ENCODE peak calls at places on chromosomes 2 and 18, in five cellular contexts. D, S, T, P and C are unnamed samples.

GRCh38 chr2:118459425-118459824 is 371.2 kb downstream of the INSIG2 start:
- DNase-seq in D (no peak), S (no peak), T (no peak), P (no peak), C (no peak)

GRCh38 chr18:74116628-74117554 is 30.7 kb downstream of the FBXO15 start:
- DNase-seq in D (no peak), S (peak), T (peak), P (no peak), C (peak)

GRCh38 chr2:160254363-160254762 is 54.3 kb upstream of the ITGB6 start:
- DNase-seq in D (no peak), S (no peak), T (peak), P (no peak), C (no peak)

GRCh38 chr2:37858197-37858711 is 66.8 kb upstream of the RMDN2 start:
- DNase-seq in D (no peak), S (no peak), T (peak), P (no peak), C (no peak)

GRCh38 chr2:200320344-200320743 is 13.9 kb downstream of the SPATS2L start:
- DNase-seq in D (no peak), S (no peak), T (no peak), P (no peak), C (no peak)

GRCh38 chr2:220152281-220152680 is 524.9 kb downstream of the SLC4A3 start:
- DNase-seq in D (no peak), S (no peak), T (no peak), P (no peak), C (no peak)

GRCh38 chr18:62611395-62612241 is 88.8 kb downstream of the ZCCHC2 start:
- DNase-seq in D (peak), S (no peak), T (no peak), P (no peak), C (no peak)

GRCh38 chr2:45946023-45946422 is 294.5 kb downstream of the PRKCE start:
- DNase-seq in D (no peak), S (no peak), T (peak), P (no peak), C (no peak)

GRCh38 chr18:68555935-68556334 is 159.0 kb downstream of the TMX3 start:
- DNase-seq in D (no peak), S (no peak), T (no peak), P (no peak), C (no peak)

GRCh38 chr2:73239776-73240175 is 5.7 kb downstream of the CCT7 start:
- DNase-seq in D (no peak), S (no peak), T (peak), P (no peak), C (no peak)

GRCh38 chr18:11464129-11464528 is 145.3 kb upstream of the SLC35G4 start:
- DNase-seq in D (no peak), S (no peak), T (no peak), P (no peak), C (no peak)

GRCh38 chr2:48249093-48249492 is 280.9 kb upstream of the STON1 start:
- DNase-seq in D (no peak), S (no peak), T (peak), P (no peak), C (peak)

GRCh38 chr2:118974103-118974911 is 32.3 kb downstream of the MARCO start:
- DNase-seq in D (no peak), S (peak), T (peak), P (no peak), C (no peak)

GRCh38 chr2:79155826-79156476 is 3.6 kb downstream of the REG3A start:
- DNase-seq in D (no peak), S (no peak), T (no peak), P (no peak), C (no peak)

GRCh38 chr18:76708036-76708726 is 114.2 kb upstream of the ZNF236 start:
- DNase-seq in D (no peak), S (no peak), T (no peak), P (no peak), C (no peak)

GRCh38 chr2:183124222-183124956 is at the start of gene NUP35:
- DNase-seq in D (peak), S (peak), T (peak), P (peak), C (peak)

GRCh38 chr2:183124957-183125255 is 663 bp downstream of the NUP35 start:
- DNase-seq in D (no peak), S (no peak), T (no peak), P (no peak), C (no peak)

GRCh38 chr2:183123959-183124221 is 353 bp upstream of the NUP35 start:
- DNase-seq in D (no peak), S (no peak), T (no peak), P (no peak), C (no peak)

GRCh38 chr2:183126635-183127034 is 2.4 kb downstream of the NUP35 start:
- DNase-seq in D (no peak), S (no peak), T (no peak), P (no peak), C (no peak)

DNA sequence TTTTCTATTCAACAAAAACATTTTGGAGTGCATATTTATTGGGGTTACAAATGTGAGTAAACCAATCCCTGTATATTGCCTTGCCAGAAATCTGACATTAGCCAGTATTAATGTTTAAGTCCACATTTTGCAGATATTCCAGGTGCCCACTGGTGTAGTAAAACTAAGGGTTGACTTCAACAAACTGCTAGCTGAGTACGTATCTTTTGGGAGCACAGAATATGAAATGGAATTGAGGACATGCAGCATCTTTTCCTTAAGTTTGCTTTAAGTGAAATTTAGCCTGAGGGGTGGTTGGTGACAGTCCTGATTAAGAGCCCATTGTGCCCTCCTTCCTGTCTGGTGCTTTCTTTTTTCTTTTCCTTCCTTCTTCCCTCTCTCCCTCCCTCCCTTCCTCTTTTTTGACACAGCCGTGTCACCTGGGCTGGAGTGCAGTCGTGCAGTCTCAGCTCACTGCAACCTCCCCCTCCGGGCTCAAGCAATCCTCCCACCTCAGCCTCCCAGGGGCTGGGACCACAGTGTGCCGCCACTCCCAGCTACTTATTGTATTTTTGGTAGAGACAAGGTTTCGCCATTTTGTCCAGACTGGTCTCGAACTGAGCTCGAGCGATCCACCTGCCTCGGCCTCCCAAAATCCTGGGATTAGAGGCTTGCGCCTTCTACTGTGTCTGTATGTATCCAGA is 1.6 kb downstream of the NUP35 start:
- DNase-seq in D (no peak), S (no peak), T (no peak), P (no peak), C (no peak)
- H3K4me3 ChIP-seq in D (no peak), S (peak), T (no peak), P (no peak), C (peak)

GRCh38 chr2:240959941-240960308 is 38.5 kb upstream of the SNED1 start:
- DNase-seq in D (no peak), S (no peak), T (no peak), P (no peak), C (no peak)

GRCh38 chr2:240959214-240959940 is 39.0 kb upstream of the SNED1 start:
- DNase-seq in D (no peak), S (no peak), T (no peak), P (no peak), C (no peak)

GRCh38 chr2:240961878-240962277 is 36.5 kb upstream of the SNED1 start:
- DNase-seq in D (no peak), S (no peak), T (no peak), P (no peak), C (no peak)

GRCh38 chr2:240960963-240961876 is 37.2 kb upstream of the SNED1 start:
- DNase-seq in D (no peak), S (peak), T (peak), P (no peak), C (no peak)

DNA sequence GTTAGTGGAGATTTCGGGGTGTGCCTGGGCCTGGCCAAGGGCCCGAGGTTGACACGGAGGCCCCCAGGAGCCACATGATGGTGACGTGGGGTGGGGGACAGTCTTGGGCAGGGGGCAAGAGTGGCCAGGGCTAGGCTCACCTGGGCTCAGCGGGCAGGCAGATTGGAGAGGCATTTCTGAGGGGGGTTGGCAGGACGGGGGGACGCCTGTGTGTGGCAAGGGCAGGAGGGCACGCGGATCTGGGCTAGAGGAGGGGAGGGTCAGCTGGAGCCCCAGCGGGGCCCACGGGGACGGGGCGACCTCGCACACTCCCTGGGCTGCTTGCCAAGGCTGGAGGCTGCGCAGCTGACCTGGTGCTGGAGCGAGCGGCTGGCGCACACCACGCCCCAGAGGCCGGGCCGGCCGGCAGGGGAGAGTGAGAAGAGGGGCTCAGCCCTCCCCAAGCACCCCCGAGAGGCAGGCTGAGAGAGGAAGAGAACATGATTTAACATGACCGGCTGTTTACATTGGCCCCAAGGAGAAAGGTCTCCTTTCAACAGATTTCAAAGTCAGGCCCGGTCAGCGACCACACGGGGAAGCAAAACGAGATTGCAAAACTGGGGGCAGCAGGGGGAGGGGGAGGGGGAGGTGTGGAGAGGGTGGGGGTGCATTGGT is 38.0 kb upstream of the SNED1 start:
- DNase-seq in D (peak), S (peak), T (peak), P (peak), C (no peak)
- TF ChIP-seq CTCF in D (no peak), S (no peak), T (no peak), P (no peak), C (no peak)

DNA sequence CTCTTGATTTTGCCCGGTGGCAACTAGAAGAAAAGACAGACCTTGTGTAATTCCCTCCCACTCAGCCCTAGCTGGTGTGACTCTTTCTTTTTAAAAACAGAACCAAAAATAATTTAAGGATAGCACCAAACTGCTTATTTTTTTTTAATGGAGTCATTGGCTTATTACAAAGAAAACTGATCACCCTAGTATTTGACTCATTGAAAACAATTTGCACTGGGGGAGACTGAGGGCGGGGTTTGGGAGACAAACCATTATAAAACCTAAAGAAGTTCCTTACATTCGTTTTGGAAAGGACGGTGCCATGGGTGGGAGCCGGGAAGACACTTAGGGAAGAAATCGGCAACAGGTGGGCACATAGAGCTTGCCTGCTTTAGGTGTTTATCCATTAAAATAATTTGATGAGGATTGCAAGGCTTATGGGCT is 2.5 kb downstream of the PAX3 start:
- DNase-seq in D (no peak), S (no peak), T (no peak), P (no peak), C (no peak)
- H3K4me3 ChIP-seq in D (no peak), S (no peak), T (no peak), P (no peak), C (no peak)

DNA sequence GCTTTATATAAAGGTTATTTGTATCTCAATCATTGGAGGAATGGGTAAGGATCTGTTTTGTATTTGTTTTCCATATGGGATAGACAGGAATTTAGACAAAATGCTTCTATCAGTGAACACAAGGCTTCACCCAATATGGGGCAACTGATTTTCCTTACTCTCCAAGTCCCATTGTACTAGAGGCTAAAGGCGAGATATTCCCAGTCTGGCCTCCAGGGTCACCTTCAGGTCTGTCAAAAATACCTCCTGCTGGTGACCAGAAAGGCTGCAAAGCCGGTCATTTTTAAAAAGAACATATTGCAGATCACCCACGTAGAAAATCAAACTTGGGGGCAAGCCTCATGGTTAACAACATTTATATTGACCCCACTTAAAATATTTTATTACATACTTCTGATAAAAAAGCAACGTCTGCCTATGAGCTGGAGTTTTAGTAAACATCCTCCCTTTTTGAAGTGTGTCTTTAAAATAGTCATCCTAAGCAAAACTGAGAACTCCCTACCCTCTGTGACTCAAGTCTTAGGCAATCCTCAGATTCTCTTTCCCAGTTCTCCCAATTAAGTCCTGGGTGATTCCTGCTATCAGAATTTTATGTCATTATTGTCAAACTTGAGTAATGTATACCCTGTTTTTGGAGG is 276.6 kb downstream of the MREG start:
- DNase-seq in D (no peak), S (no peak), T (peak), P (no peak), C (no peak)
- TF ChIP-seq CTCF in D (no peak), S (no peak), T (peak), P (no peak), C (no peak)

DNA sequence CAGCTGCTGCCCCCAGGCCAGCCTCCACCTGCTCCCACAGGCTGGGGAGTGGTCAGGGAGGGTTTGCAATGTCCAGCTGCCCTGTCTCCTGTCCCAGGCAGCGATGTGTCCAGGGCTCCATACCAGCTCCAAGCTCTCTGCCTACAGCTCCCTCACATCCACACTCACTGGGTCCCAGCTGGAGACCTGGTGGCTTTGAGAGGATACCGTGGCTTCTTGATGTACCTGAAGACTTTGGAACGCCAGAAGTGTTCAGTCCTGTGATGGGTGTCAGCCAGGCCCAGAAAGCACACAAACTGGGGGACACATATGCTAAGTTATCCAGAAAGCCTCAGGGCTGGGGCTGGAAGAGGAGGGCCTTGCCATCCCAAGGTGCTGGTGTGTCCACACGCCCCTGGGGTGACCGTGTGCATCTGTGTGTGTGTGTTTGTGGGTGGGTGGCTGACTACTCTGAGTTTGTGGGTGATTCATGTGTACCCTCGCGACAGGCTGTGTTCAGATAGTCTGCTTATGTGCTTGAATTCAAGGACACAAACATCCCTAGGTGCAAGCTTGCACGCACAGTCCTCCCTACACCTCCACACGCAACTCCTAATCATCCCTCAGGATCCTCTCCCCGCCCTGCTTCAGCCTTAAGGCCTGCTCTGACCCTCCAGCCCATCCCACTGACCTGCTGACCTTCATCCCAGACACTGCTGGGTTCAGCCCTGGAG is 33.3 kb downstream of the ZFP36L2 start:
- DNase-seq in D (no peak), S (peak), T (no peak), P (no peak), C (no peak)
- H3K4me3 ChIP-seq in D (no peak), S (no peak), T (no peak), P (no peak), C (no peak)

DNA sequence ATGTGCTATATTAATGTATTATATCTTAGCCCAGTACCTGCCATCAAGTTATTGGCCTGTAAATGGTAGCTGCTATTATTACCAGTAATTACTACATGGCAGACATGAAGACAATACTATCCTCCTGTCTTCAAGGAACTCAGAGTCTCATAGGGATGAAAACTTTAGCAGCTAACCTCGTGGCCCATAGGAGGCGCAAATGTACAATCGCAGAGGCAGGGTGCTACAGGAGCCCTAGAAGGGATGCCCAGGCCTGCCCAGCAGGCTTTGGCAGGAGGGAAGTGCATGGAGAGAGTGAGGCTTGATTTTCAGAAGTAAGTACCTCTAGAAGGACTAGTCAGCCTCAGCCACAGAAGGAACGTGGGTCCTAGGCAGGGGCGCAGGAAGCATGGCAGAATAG is 44.7 kb upstream of the KIDINS220 start:
- DNase-seq in D (no peak), S (no peak), T (peak), P (no peak), C (no peak)
- TF ChIP-seq CTCF in D (no peak), S (peak), T (peak), P (no peak), C (peak)